ENCODE peak calls at places on chromosomes 6 and 20, in five cellular contexts. I is HepG2, V is A549, X is GM12878, W is K562. G is an unnamed sample. For H3K4me1, the result is how much of the 10 kb centered on the place peaks cover.

GRCh38 chr6:162772466-162772865 is 44.7 kb downstream of the PACRG start:
- DNase-seq in I (no peak), X (no peak), W (no peak), V (no peak), G (no peak)

GRCh38 chr6:125546827-125547226 is 202.6 kb upstream of the HEY2 start:
- DNase-seq in X (no peak), W (no peak), V (peak), I (peak), G (peak)

GRCh38 chr6:6851059-6851658 is 256.6 kb upstream of the RREB1 start:
- DNase-seq in X (no peak), W (peak), I (peak), V (peak), G (no peak)

GRCh38 chr20:53074811-53075314 is 102.7 kb downstream of the TSHZ2 start:
- DNase-seq in X (no peak), I (no peak), W (no peak), V (no peak), G (no peak)

GRCh38 chr6:3713266-3713665 is 38.2 kb downstream of the PXDC1 start:
- DNase-seq in V (no peak), I (no peak), W (no peak), X (no peak), G (no peak)

GRCh38 chr20:31698803-31699718 is 23.6 kb downstream of the BCL2L1 start:
- DNase-seq in W (no peak), V (peak), X (no peak), I (peak), G (no peak)

GRCh38 chr6:143514996-143515760 is 3.7 kb upstream of the FUCA2 start:
- DNase-seq in W (no peak), I (no peak), V (no peak), X (no peak), G (no peak)

GRCh38 chr20:57835462-57836455 is 125.9 kb upstream of the PMEPA1 start:
- DNase-seq in I (no peak), X (no peak), W (no peak), V (no peak), G (peak)

GRCh38 chr20:61292391-61292790 is 40.3 kb downstream of the CDH4 start:
- DNase-seq in I (no peak), W (no peak), V (no peak), X (no peak), G (no peak)

GRCh38 chr20:38791940-38792339 is 13.6 kb upstream of the PPP1R16B start:
- DNase-seq in V (no peak), W (no peak), I (no peak), X (no peak), G (no peak)

GRCh38 chr6:56902551-56903464 is 52.1 kb upstream of the BEND6 start:
- DNase-seq in X (no peak), I (peak), V (no peak), W (peak), G (peak)

GRCh38 chr6:37047421-37047931 is 42.0 kb downstream of the FGD2 start:
- DNase-seq in I (no peak), V (no peak), X (no peak), W (no peak), G (no peak)

GRCh38 chr20:45336530-45337366 is 11.5 kb downstream of the SDC4 start:
- DNase-seq in V (peak), X (no peak), W (no peak), I (peak), G (no peak)

GRCh38 chr6:89799756-89800155 is 19.8 kb downstream of the MDN1 start:
- DNase-seq in I (no peak), X (no peak), V (no peak), W (no peak), G (peak)

GRCh38 chr6:135675862-135676261 is 175.6 kb upstream of the PDE7B start:
- DNase-seq in X (peak), V (peak), W (peak), I (peak), G (peak)

GRCh38 chr20:57928181-57928967 is 218.6 kb upstream of the PMEPA1 start:
- DNase-seq in V (peak), I (no peak), W (no peak), X (no peak), G (no peak)

GRCh38 chr6:52975580-52975979 is 19.5 kb downstream of the GSTA4 start:
- DNase-seq in W (no peak), X (no peak), I (no peak), V (no peak), G (no peak)

GRCh38 chr20:58650181-58650775 is 805 bp upstream of the STX16 start:
- DNase-seq in I (no peak), W (peak), X (no peak), V (no peak), G (peak)

GRCh38 chr20:5220334-5221077 is 93.7 kb downstream of the CDS2 start:
- DNase-seq in V (no peak), W (no peak), X (no peak), I (no peak), G (no peak)

GRCh38 chr6:52454556-52454955 is 34.4 kb downstream of the EFHC1 start:
- DNase-seq in V (no peak), W (no peak), X (no peak), I (peak), G (no peak)

GRCh38 chr20:24118781-24119175 is 130.2 kb upstream of the GGTLC1 start:
- DNase-seq in I (no peak), W (no peak), X (no peak), V (peak), G (no peak)

GRCh38 chr6:43903739-43904290 is 133.8 kb downstream of the VEGFA start:
- DNase-seq in X (no peak), I (no peak), W (no peak), V (no peak), G (no peak)

GRCh38 chr6:946546-946945 is 253.6 kb upstream of the EXOC2 start:
- DNase-seq in V (no peak), W (no peak), I (no peak), X (no peak), G (no peak)

GRCh38 chr6:41691426-41692079 is 43.9 kb downstream of the TFEB start:
- DNase-seq in I (no peak), V (no peak), W (no peak), X (no peak), G (peak)

GRCh38 chr6:137731960-137732616 is 135.0 kb upstream of the TNFAIP3 start:
- DNase-seq in V (peak), W (no peak), X (no peak), I (peak), G (no peak)
- TF ChIP-seq JUNB in V (peak), W (no peak), X (no peak), I (peak), G (no peak)

DNA sequence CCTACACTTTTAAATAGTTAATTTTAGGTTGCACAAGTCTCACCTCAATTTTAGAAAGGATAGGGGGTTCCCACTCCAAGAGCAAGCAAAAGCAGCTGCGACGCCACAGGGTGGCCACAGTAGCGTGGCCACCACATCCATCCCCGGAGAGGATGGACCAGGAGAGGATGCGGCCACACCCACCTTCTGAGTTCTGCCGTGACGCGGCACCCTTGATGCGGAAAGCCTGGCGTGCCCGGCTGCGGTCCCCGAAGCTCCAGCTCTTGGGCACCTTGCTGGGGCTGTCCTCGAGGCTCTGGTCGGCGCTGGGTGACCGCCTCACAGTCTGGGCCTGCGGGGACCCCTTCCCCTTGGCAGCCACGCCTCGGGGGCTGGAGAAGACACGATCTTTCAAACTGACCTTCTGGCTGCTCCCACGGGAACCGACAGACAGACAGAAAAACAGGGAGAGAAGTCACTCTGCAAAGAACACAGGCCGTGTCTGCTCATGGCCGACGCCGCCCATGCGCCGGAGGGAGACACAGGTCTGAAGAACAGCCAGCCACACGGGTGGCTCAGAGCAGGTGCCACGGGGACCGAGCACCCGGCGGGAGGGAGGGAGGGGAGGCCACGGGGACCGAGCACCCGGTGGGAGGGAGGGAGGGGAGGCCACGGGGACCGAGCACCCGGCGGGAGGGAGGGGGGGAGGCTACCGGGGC is 53.7 kb upstream of the CHRNA4 start:
- DNase-seq in I (no peak), W (no peak), V (no peak), X (no peak), G (no peak)
- H3K4me1 ChIP-seq in I (under half), W (half or more), V (under half), X (under half), G (under half)

DNA sequence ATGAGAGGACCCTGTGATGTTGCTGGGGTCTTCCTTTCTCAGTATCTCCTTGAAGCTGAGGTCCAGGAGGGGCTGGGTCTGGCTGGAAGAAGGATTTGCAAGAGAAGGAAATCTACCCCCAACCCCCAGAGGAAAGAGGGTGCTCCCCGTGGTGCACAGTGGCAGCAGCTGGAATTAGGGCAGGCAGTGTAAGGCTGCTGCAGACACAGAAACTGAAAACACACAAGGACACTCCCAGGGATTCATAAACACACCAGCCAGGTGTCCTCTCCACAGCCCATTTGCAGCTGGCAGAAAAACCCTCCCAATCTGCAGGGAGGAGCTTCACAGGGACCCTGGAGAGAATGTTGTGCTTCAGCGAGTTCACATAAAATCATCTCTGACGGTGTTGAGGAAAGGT is 297.2 kb downstream of the CDH26 start:
- DNase-seq in I (no peak), X (no peak), W (no peak), V (no peak), G (no peak)
- TF ChIP-seq JUNB in I (no peak), X (no peak), W (no peak), V (no peak), G (no peak)

DNA sequence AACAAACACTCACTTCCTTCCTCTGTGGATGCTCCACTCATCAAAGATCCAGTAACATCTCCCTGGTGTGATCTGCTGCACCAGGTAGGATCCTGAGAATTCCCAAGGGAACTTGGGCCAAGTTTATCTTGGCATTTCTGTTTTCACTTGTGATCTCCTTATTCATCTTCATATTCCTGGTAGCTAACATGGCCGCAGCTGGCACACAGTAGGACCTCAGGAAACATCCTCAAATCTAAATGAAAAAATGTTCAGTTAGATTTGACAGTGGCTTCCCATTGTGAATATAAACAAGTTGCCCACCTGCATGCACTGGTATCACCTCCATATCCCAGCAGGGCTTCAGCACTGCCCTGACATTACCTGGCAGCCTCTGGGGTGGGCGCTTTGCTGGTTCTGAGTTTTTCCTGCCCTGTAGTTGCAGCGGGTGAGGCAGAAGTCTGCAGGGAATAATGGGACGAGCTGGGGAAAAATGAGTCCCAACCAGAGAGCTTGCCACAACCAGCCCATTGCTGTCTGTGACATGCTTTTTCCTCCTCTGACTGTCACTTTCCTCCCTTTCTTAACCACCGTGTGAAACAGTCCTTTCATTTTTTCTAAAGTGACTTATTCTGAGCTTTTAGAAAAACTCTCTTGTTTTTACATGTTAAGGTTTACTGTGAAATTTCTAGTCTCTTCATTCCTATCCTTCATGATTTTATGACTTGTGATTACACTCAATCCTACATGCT is 9.4 kb upstream of the DSTN start:
- DNase-seq in X (no peak), W (no peak), I (no peak), V (no peak), G (no peak)
- H3K4me1 ChIP-seq in X (under half), W (under half), I (under half), V (half or more), G (under half)